ENCODE peak calls at places on chromosomes 2 and 18, in six cellular contexts. Z is prostate gland, M is stomach, F is OCI-LY7, C is ascending aorta, D is GM23248. A is an unnamed sample. For H3K4me1, the result is how much of the 10 kb centered on the place peaks cover.

GRCh38 chr18:36673452-36673851 is 155.3 kb downstream of the TPGS2 start:
- DNase-seq in Z (no peak), M (no peak), F (no peak), C (no peak), D (no peak), A (no peak)

GRCh38 chr18:76490701-76491171 is 4.3 kb downstream of the ZNF516 start:
- DNase-seq in Z (peak), M (peak), F (no peak), C (no peak), D (peak), A (peak)

GRCh38 chr2:43714164-43714563 is 37.9 kb upstream of the C1GALT1C1L start:
- DNase-seq in Z (no peak), M (no peak), F (no peak), C (no peak), D (peak), A (no peak)

GRCh38 chr18:8536226-8536625 is 73.0 kb upstream of the RAB12 start:
- DNase-seq in Z (no peak), M (no peak), F (no peak), C (no peak), D (peak), A (no peak)

GRCh38 chr2:23568257-23569190 is 183.5 kb downstream of the KLHL29 start:
- DNase-seq in Z (no peak), M (no peak), F (no peak), C (no peak), D (peak), A (no peak)

GRCh38 chr2:11745613-11746375 is 638 bp upstream of the LPIN1 start:
- DNase-seq in Z (no peak), M (no peak), F (no peak), C (no peak), D (no peak), A (no peak)

GRCh38 chr2:225428360-225428759 is 28.9 kb downstream of the NYAP2 start:
- DNase-seq in Z (no peak), M (no peak), F (no peak), C (no peak), D (no peak), A (no peak)

GRCh38 chr2:95060446-95061118 is 35.1 kb downstream of the MAL start:
- DNase-seq in Z (no peak), M (no peak), F (no peak), C (peak), D (no peak), A (no peak)

GRCh38 chr2:24792874-24793751 is at the start of the genes CENPO and PTRHD1:
- DNase-seq in Z (peak), M (peak), F (peak), C (peak), D (peak), A (peak)

GRCh38 chr2:17617508-17617907 is 77.0 kb downstream of the VSNL1 start:
- DNase-seq in Z (no peak), M (no peak), F (no peak), C (no peak), D (no peak), A (no peak)

GRCh38 chr2:88159955-88160415 is 10.2 kb upstream of the THNSL2 start:
- DNase-seq in Z (peak), M (peak), F (peak), C (no peak), D (peak), A (peak)

GRCh38 chr2:239330836-239331235 is 70.0 kb downstream of the HDAC4 start:
- DNase-seq in Z (no peak), M (no peak), F (no peak), C (no peak), D (no peak), A (no peak)

GRCh38 chr18:68679531-68679930 is 35.4 kb downstream of the TMX3 start:
- DNase-seq in Z (no peak), M (no peak), F (no peak), C (no peak), D (peak), A (no peak)

GRCh38 chr2:95044598-95044997 is 19.1 kb downstream of the MAL start:
- DNase-seq in Z (no peak), M (peak), F (no peak), C (no peak), D (no peak), A (no peak)

GRCh38 chr2:50535256-50535655 is 496.7 kb downstream of the NRXN1 start:
- DNase-seq in Z (no peak), M (no peak), F (no peak), C (no peak), D (no peak), A (no peak)

GRCh38 chr2:174066871-174067270 is 101.7 kb upstream of the SP3 start:
- DNase-seq in Z (no peak), M (no peak), F (no peak), C (no peak), D (peak), A (no peak)

GRCh38 chr2:68908392-68908970 is 37.3 kb upstream of the BMP10 start:
- DNase-seq in Z (peak), M (peak), F (peak), C (peak), D (peak), A (peak)

GRCh38 chr18:69064063-69064462 is 266.2 kb downstream of the CCDC102B start:
- DNase-seq in Z (no peak), M (no peak), F (no peak), C (no peak), D (no peak), A (no peak)

DNA sequence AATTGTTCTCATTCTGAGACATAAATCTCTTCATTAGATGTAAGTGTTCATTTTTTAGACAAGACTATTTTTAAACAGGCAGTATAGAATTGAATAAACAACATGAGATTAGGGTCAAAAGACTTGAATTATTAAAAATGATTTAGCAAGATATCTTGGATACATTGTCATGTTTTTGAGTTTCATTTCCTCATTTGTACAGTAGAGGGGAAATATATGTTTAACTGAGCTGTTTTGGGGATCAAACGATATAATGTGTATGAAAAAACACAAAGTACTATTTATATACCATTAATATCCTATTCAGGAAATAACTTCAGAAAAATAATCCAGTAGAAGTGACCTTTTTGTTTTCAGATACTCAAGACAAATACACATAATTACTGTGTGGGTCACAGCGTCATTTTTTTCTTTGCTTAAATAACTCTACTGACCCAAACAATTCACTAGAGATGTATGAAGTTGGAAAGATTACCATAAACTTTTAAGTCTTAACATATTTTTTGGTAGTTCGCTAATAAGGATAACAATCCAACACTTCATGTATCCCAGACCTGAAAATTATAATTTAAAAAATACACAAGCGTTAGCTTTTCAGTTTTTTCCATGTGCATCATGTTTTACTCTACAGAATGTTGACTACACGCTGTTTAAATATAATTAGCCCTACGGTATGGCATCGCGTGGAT is 876 bp upstream of the ASXL3 start:
- DNase-seq in Z (no peak), M (no peak), F (peak), C (no peak), D (no peak), A (peak)
- H3K27ac ChIP-seq in Z (peak), M (peak), F (no peak), C (peak), D (no peak), A (no peak)

GRCh38 chr2:7041421-7041820 is 124.2 kb downstream of the RNF144A start:
- DNase-seq in Z (no peak), M (no peak), F (no peak), C (peak), D (no peak), A (no peak)

GRCh38 chr2:7033136-7033960 is 116.1 kb downstream of the RNF144A start:
- DNase-seq in Z (no peak), M (no peak), F (no peak), C (peak), D (no peak), A (no peak)

GRCh38 chr2:7035884-7036283 is 118.7 kb downstream of the RNF144A start:
- DNase-seq in Z (no peak), M (no peak), F (no peak), C (peak), D (no peak), A (no peak)

GRCh38 chr2:7034313-7034712 is 117.1 kb downstream of the RNF144A start:
- DNase-seq in Z (no peak), M (no peak), F (no peak), C (peak), D (peak), A (no peak)

DNA sequence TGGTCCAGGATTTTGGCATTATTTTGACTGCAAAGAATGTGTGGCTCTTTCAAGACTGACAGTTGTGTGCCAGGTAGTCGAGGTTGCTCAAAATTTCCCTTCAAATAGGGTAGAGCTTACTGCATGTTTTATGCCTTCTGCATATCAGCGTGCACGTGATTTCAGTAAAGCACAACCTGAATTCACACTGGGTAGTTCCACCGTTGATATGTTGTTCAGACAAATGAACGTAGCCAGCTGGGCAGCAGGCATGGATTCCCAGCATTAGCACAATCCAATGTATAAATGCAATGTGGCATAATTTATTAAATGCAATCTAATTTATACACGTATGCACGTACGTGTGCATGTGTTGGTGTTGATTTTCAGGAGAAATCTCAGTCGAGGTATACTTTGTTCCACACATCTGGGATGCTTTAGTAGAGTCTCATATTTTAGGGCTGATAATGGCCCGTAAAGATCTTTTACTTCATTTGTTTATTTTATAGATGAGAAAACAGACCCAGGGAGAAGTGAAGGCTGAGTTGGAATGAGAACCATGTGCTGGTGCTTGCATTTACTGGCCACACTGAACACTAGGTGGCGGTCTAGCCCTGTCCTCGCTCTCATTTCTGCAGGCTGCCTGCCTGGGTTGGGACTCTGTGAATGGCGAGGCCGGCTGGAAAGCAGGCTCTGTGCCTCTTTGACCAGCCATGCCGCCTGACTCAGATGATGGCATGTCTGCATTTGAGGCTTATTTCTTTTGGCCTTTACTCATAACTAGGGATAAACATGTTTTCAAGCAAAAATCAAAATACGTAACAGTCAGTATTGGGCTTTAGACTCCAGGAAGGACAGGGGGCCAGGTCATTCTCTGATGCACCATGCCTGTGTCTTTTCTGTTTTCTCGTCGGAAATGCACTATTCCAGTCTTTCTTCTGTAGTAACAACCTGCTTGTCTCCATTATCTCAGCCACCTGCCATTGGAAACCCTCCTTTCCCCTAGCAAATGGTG is 120.4 kb downstream of the RNF144A start:
- DNase-seq in Z (peak), M (peak), F (peak), C (peak), D (peak), A (peak)
- H3K4me3 ChIP-seq in Z (no peak), M (no peak), F (no peak), C (no peak), D (no peak), A (no peak)

GRCh38 chr2:108634591-108635160 is 84.6 kb upstream of the RANBP2 start:
- DNase-seq in Z (no peak), M (no peak), F (peak), C (no peak), D (no peak), A (no peak)
- H3K4me1 ChIP-seq in Z (under half), M (half or more), F (half or more), C (under half), D (under half), A (under half)

DNA sequence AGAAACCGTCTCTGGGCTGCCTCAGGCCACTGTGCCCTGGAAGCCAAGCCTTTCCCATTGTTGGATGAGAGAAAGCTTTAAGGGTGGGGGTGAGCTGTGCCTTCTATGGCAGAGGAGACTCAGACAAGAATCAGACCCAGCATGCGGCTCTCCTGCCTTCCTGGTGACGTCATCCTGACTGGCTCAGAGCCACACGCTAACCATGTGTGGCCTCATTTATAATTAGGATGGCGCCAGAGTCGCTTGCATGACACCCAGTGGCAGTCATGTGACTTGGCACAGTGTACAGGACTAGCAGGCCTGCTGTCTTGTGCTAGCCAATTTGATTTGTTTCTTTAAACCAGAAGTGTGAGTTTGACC is 99.2 kb downstream of the SH3BP4 start:
- DNase-seq in Z (peak), M (peak), F (peak), C (peak), D (peak), A (peak)
- H3K27ac ChIP-seq in Z (peak), M (peak), F (no peak), C (peak), D (peak), A (no peak)

GRCh38 chr2:203936535-203936934 is at the start of gene ICOS:
- DNase-seq in Z (no peak), M (no peak), F (no peak), C (no peak), D (no peak), A (no peak)
- H3K4me3 ChIP-seq in Z (no peak), M (peak), F (no peak), C (no peak), D (no peak), A (no peak)

GRCh38 chr2:96903318-96903717 is 33.4 kb upstream of the SEMA4C start:
- DNase-seq in Z (no peak), M (no peak), F (no peak), C (no peak), D (no peak), A (no peak)

GRCh38 chr2:96909651-96910050 is 39.8 kb upstream of the SEMA4C start:
- DNase-seq in Z (no peak), M (no peak), F (no peak), C (no peak), D (no peak), A (no peak)

GRCh38 chr2:96906719-96907404 is 37.0 kb upstream of the SEMA4C start:
- DNase-seq in Z (peak), M (no peak), F (no peak), C (peak), D (peak), A (no peak)

GRCh38 chr2:96903809-96904208 is 33.9 kb upstream of the SEMA4C start:
- DNase-seq in Z (no peak), M (no peak), F (no peak), C (no peak), D (no peak), A (no peak)

GRCh38 chr2:96907405-96908041 is 37.6 kb upstream of the SEMA4C start:
- DNase-seq in Z (peak), M (peak), F (no peak), C (peak), D (peak), A (no peak)
- H3K4me1 ChIP-seq in Z (under half), M (under half), F (under half), C (under half), D (under half), A (under half)

DNA sequence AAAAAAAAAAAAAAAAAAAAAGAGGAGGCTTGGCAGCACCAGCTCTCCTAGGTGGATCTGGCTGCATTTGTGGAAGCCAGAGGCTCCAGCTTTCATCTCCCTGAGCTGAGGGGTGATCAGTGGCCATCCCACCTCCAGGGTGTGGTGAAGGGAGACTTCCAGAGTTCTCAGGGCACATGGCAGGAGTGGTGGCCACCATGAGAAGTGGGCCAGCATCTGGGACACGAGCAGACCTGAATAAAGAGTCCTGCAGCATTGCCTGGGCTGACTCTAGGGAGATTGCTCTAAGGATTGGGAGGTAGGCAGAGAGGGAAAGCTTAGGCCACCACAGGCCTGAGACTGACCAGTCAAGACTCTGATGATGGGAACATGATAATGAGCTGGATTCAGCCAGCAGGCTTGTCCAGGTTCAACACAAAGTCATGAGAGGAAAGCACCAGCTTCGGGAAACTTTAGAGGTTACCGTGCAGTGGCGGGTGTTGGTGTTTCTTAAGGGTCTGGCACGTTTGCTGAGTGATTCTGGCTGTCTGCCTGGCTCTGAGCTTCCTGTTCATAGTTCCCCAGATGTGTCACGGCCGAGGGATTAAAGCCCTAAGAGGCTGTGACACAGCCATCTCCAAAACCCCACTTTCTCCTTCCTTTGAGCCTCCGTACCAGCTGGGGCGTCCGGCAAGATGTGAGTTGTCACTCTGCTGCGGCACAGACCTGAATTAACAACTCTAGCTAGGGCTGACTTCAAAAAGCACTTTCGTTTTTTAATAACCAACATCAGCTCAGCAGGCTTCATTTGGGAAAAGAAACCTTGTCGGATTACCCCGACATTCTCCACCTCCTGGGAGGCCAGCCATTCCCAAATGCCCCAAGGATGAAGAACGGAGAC is 38.3 kb upstream of the IL1R1 start:
- DNase-seq in Z (peak), M (peak), F (no peak), C (peak), D (peak), A (no peak)
- H3K27ac ChIP-seq in Z (peak), M (peak), F (no peak), C (peak), D (peak), A (no peak)

DNA sequence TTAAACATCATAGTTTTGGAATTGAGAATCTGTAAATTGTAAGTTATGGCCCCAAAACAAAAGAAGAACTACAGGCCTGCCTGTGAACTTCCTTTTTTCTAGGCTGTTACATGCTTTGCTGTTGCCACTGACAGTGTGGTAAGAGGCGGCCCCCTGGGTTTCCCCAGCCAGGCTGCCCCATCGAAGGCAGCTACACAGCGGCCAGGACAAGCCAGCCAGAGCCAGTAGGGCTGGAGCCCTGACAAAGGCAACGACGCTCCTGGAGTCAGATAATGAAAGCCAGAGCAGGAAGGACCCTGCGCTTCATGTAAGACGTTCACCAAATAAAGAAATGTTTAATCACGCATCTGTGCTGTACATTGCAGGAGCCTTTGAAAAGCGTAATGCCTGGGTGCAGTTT is 55.0 kb downstream of the ANKRD44 start:
- DNase-seq in Z (peak), M (peak), F (peak), C (peak), D (peak), A (peak)
- H3K4me3 ChIP-seq in Z (no peak), M (no peak), F (peak), C (no peak), D (peak), A (peak)

DNA sequence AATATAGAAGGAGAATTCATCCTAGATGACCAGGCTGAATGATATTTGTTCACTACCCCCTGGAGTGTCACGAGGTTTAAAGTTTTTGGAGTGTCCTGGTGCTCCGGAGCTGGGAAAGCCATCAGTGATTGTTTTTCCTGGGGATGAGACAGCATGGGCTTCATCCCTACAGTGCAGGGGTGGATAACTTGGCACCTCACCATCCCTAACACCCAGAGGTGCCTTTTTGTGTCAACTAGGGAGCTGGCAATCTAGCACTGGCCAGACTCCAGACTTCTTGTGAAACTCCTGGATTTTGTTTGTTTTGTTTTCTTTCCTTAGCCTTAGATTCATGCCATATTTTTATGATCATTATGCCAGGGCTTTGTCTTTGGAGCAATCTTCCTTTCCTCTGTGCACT is 164.8 kb downstream of the PRKCE start:
- DNase-seq in Z (peak), M (peak), F (no peak), C (no peak), D (peak), A (no peak)
- H3K4me1 ChIP-seq in Z (under half), M (under half), F (under half), C (under half), D (under half), A (half or more)

DNA sequence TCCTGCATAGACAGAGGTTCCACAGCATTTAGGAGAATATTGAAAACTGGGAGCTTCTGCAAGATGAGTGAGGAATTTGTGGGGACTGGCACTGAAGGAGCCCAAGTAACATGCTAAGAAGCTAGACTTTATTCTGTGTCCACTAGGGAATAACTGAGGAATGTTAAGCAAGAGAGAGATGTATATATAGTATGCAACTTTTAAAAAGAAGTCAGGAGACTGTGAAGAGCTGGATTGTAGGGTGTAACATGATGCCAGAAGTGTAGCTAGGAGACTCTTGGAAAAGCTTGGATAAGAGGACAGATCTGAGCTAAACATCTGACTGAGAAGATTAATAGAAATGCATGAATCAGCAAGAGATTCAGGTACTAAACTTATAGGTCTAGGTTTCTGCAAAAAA is 270.6 kb upstream of the MMADHC start:
- DNase-seq in Z (no peak), M (no peak), F (no peak), C (no peak), D (peak), A (no peak)
- H3K27ac ChIP-seq in Z (no peak), M (peak), F (no peak), C (no peak), D (peak), A (no peak)

A was measured in Karpas-422.